ENCODE peak calls at places on chromosomes 12 and 14, in five cellular contexts. R, O, T, U and Q are unnamed samples.
A peak's percentile ranks its signal among the peaks of the same experiment; 100 is the strongest.

GRCh38 chr12:52521581-52522266 is 1.5 kb upstream of the KRT5 start:
- DNase-seq in R (no peak), O (no peak), U (no peak), T (no peak), Q (no peak)

GRCh38 chr14:37889087-37889486 is 293.7 kb downstream of the TTC6 start:
- DNase-seq in U (no peak), T (no peak), R (no peak), O (no peak), Q (no peak)

GRCh38 chr12:131865196-131865875 is 29.1 kb upstream of the ULK1 start:
- DNase-seq in U (peak; percentile 95), O (no peak), T (no peak), R (no peak), Q (no peak)

GRCh38 chr12:68374315-68374982 is 42.3 kb upstream of the MDM1 start:
- DNase-seq in O (no peak), R (no peak), T (no peak), U (no peak), Q (no peak)

GRCh38 chr12:13571035-13571434 is 374.5 kb downstream of the EMP1 start:
- DNase-seq in O (no peak), T (no peak), R (no peak), U (no peak), Q (no peak)

GRCh38 chr12:109919466-109919865 is 19.4 kb downstream of the TCHP start:
- DNase-seq in T (no peak), R (peak; percentile 41), U (no peak), O (no peak), Q (no peak)

GRCh38 chr14:74290415-74290814 is 12.3 kb downstream of the ABCD4 start:
- DNase-seq in R (no peak), O (no peak), T (no peak), U (no peak), Q (no peak)

GRCh38 chr14:69495341-69495921 is 10.9 kb downstream of the PLEKHD1 start:
- DNase-seq in T (no peak), U (no peak), O (no peak), R (no peak), Q (no peak)

GRCh38 chr12:12881495-12881894 is 9.9 kb upstream of the GPRC5A start:
- DNase-seq in T (no peak), U (peak; percentile 53), R (no peak), O (no peak), Q (no peak)

GRCh38 chr12:112166051-112167015 is 41.0 kb downstream of the TRAFD1 start:
- DNase-seq in T (no peak), R (no peak), U (no peak), O (no peak), Q (no peak)

GRCh38 chr12:86710110-86710509 is 453.9 kb upstream of the MGAT4C start:
- DNase-seq in R (no peak), T (no peak), O (no peak), U (no peak), Q (no peak)

GRCh38 chr14:64410084-64410774 is 22.1 kb downstream of the MTHFD1 start:
- DNase-seq in T (no peak), R (no peak), O (no peak), U (peak; percentile 40), Q (no peak)

GRCh38 chr14:103698380-103699260 is 16.6 kb downstream of the XRCC3 start:
- DNase-seq in T (no peak), R (no peak), U (no peak), O (no peak), Q (no peak)

GRCh38 chr14:104545151-104545931 is 34.2 kb upstream of the C14orf180 start:
- DNase-seq in T (no peak), U (no peak), R (no peak), O (no peak), Q (no peak)

GRCh38 chr14:67537736-67538135 is 4.6 kb downstream of the PLEKHH1 start:
- DNase-seq in U (no peak), R (no peak), O (no peak), T (no peak), Q (peak; percentile 20)

GRCh38 chr12:46267618-46268348 is 1.1 kb downstream of the SLC38A1 start:
- DNase-seq in R (peak; percentile 24), O (peak; percentile 26), U (peak; percentile 25), T (no peak), Q (no peak)

GRCh38 chr14:32977913-32978312 is 39.2 kb downstream of the NPAS3 start:
- DNase-seq in O (no peak), U (no peak), T (no peak), R (no peak), Q (no peak)